ENCODE peak calls at places on chromosomes 5 and 9, in six cellular contexts. O, N, C, A, Y and B are unnamed samples.
A peak's percentile ranks its signal among the peaks of the same experiment; 100 is the strongest.

GRCh38 chr5:14135621-14136020 is 7.5 kb upstream of the TRIO start:
- DNase-seq in N (no peak), C (no peak), O (no peak), A (no peak), Y (no peak), B (no peak)

GRCh38 chr9:69079186-69079585 is 43.6 kb downstream of the FXN start:
- DNase-seq in C (no peak), Y (no peak), A (no peak), N (no peak), O (no peak), B (no peak)

GRCh38 chr9:132673355-132673754 is 3.1 kb downstream of the GTF3C4 start:
- DNase-seq in O (no peak), Y (no peak), N (no peak), A (peak; percentile 43), C (no peak), B (no peak)

GRCh38 chr5:174384509-174384947 is 339.0 kb downstream of the NSG2 start:
- DNase-seq in A (peak; percentile 79), O (no peak), C (no peak), Y (no peak), N (no peak), B (no peak)

GRCh38 chr5:81078930-81079329 is 118.8 kb downstream of the RASGRF2 start:
- DNase-seq in O (no peak), A (no peak), N (no peak), C (no peak), Y (no peak), B (no peak)

GRCh38 chr9:69090943-69091342 is 55.4 kb downstream of the FXN start:
- DNase-seq in N (no peak), Y (no peak), O (no peak), A (no peak), C (no peak), B (no peak)

GRCh38 chr9:99931155-99931840 is 24.8 kb downstream of the STX17 start:
- DNase-seq in C (no peak), Y (no peak), N (no peak), O (no peak), A (peak; percentile 35), B (no peak)

GRCh38 chr9:109451311-109452025 is 46.6 kb downstream of the PTPN3 start:
- DNase-seq in N (no peak), C (no peak), Y (no peak), O (no peak), A (no peak), B (no peak)

GRCh38 chr9:100066539-100066938 is 32.3 kb downstream of the ERP44 start:
- DNase-seq in O (peak; percentile 14), A (peak; percentile 51), N (no peak), Y (no peak), C (no peak), B (peak; percentile 61)

GRCh38 chr5:174503461-174504265 is 220.7 kb upstream of the MSX2 start:
- DNase-seq in A (peak; percentile 84), Y (peak; percentile 14), C (peak; percentile 74), O (no peak), N (peak; percentile 91), B (no peak)

GRCh38 chr9:134553061-134553891 is 88.3 kb upstream of the COL5A1 start:
- DNase-seq in N (no peak), C (no peak), O (no peak), Y (no peak), A (no peak), B (no peak)

GRCh38 chr5:128213340-128213739 is 129.8 kb downstream of the SLC12A2 start:
- DNase-seq in Y (peak; percentile 53), O (peak; percentile 51), N (peak; percentile 61), A (peak; percentile 77), C (peak; percentile 59), B (peak; percentile 72)

GRCh38 chr9:135971892-135972291 is 10.7 kb upstream of the UBAC1 start:
- DNase-seq in A (no peak), N (peak; percentile 67), C (peak; percentile 81), Y (peak; percentile 87), O (no peak), B (no peak)

GRCh38 chr5:137995077-137995746 is 37.7 kb downstream of the FAM13B start:
- DNase-seq in Y (no peak), C (no peak), N (no peak), O (no peak), A (peak; percentile 60), B (no peak)

GRCh38 chr5:142549834-142550233 is 136.1 kb downstream of the FGF1 start:
- DNase-seq in N (no peak), O (no peak), C (no peak), Y (no peak), A (no peak), B (no peak)

GRCh38 chr5:2375291-2375690 is 376.2 kb downstream of the IRX2 start:
- DNase-seq in O (no peak), N (no peak), A (no peak), C (no peak), Y (no peak), B (no peak)

GRCh38 chr5:39648539-39649200 is 223.9 kb upstream of the DAB2 start:
- DNase-seq in Y (peak; percentile 32), C (peak; percentile 56), N (peak; percentile 88), O (no peak), A (no peak), B (no peak)

GRCh38 chr5:80885698-80886000 is 74.5 kb upstream of the RASGRF2 start:
- DNase-seq in O (no peak), A (no peak), Y (no peak), N (no peak), C (peak; percentile 49), B (no peak)

DNA sequence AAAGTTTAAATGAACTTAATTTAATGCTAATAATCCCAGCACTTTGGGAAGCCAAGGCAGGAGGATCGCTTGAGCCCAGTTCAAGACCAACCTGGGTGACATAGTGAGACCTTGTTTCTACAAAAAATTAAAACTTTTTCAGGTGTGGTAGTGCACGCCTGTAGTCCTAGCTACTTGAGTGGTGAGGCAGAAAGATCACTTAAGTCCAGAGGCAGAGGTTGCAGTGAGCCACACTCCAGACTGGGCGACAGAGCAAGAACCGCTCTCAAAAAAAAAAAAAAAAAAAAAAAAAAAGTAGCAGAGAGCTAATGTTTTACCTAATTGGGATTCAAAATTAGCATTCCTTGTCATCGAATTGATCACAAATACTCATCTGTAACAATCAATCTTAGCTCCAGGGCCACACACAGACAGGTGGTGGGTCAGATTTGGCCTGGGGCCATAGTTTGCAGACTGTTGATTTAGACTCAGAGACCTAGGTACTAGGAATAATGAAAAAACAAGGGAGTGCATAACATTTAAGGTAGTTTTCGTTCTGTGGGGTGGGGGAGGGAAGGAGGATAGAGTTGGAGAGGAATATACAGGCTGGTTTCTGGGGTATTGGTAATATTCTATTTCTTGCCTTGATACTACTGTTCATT is 21.4 kb downstream of the HSDL2 start:
- DNase-seq in A (no peak), C (no peak), N (no peak), Y (no peak), O (no peak), B (no peak)
- TF ChIP-seq POLR2A in A (no peak), C (no peak), N (no peak), Y (no peak), O (no peak), B (no peak)

DNA sequence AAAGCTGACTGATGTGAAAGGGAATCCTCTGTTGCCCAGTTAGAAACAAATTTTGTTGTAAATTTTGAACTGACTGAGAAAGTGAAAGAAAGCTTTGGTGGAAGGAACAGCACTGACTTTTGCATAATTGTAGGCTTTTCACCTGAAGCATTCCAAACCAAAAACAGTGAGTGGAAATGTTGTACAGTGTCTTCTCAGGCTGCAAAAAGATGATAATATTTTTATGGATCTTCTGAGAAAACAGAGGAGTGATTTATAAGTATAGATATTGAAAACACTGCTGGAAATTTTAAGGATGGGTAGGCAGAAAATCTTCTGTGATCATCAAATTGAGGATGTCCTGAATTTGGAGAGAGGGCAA is 40.0 kb downstream of the LURAP1L start:
- DNase-seq in C (no peak), A (no peak), Y (no peak), O (no peak), N (no peak), B (no peak)
- H3K4me3 ChIP-seq in C (no peak overlapping the region), A (peak overlapping the region; percentile 13), Y (no peak overlapping the region), O (no peak overlapping the region), N (no peak overlapping the region), B (no peak overlapping the region)

DNA sequence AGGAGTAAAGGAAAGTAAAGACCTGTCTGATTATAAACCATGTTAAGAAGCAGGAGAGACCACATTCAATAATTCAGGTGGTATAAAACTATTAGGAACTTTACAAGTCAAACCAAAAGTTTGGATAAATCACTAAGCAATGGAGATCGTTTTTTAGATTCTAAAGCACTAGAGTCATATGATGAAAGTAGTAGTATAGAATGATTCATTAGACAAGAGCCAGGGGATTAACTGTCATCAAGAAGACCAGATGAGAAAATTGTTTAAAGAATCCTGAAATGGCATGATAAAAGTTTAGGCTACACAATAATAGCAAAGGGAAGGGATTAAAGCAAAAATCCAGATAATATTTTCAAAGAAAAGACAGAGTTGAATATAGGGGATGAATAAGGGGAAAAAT is 12.9 kb upstream of the CARNMT1 start:
- DNase-seq in C (no peak), A (no peak), O (no peak), Y (no peak), N (no peak), B (no peak)
- H3K36me3 ChIP-seq in C (no peaks in the 10 kb centered on the region), A (no peaks in the 10 kb centered on the region), O (no peaks in the 10 kb centered on the region), Y (no peaks in the 10 kb centered on the region), N (no peaks in the 10 kb centered on the region), B (no peaks in the 10 kb centered on the region)

GRCh38 chr5:177349362-177349647 is 2.2 kb downstream of the LMAN2 start:
- DNase-seq in C (no peak), O (no peak), A (no peak), N (no peak), Y (no peak), B (no peak)

GRCh38 chr5:177353093-177353492 is 1.6 kb upstream of the LMAN2 start:
- DNase-seq in C (no peak), N (no peak), A (no peak), Y (no peak), O (no peak), B (no peak)

GRCh38 chr5:177349762-177350161 is 1.7 kb downstream of the LMAN2 start:
- DNase-seq in A (no peak), O (no peak), Y (no peak), N (no peak), C (no peak), B (no peak)

GRCh38 chr5:177350776-177351391 is 584 bp downstream of the LMAN2 start:
- DNase-seq in O (no peak), A (no peak), N (no peak), C (no peak), Y (no peak), B (no peak)

DNA sequence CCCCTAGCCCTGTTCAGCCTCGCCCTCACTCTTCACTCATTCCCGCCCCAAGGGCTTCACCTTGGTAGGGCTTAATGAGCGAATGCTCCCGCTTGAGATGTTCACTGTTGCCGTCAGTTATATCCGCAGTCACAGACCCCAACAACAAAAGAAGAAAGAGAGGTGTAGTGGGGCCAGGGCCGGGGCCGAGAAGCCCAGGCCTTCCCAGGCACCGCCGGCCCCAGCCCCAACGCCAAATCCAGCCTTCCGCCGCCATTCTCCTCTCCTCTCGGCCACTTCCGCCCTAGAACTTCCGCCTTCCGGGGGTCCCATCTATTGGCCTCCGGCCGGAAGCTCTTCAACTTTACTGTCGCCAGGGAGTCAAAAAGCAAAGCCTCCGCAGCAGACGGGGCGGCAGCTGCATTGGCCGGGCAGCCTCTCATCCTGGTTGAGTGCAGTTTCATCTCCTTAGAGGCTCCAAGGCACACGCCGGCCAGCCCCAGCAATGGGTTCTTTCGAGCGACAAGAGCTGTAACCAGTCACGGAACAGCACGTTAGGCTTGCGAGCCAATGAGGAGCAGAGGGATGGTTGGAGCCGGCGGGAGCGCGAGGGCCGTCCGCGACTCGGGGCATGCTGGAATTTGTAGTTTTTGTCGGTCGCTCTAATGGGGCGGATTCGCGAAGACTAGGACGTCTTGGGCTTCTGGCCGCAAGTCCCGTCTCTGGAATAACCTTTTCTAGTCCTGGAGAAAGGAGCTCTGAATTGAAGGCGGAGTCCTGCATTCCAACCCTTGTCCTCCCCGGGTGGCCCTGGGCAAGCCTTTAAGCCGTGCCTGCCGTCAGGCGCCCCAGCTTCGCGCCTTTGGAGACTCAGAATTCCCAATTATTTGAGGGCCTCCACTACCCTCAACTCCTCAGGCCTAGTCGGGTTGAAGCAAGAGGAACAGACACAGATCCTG is at the start of gene LMAN2:
- DNase-seq in Y (peak; percentile 93), C (peak; percentile 97), A (peak; percentile 96), O (peak; percentile 96), N (peak; percentile 93), B (peak; percentile 93)
- TF ChIP-seq POLR2A in Y (peak; percentile 79), C (peak; percentile 72), A (peak; percentile 86), O (no peak), N (peak; percentile 44), B (peak; percentile 35)